ENCODE peak calls at places on chromosomes 5 and 9, in ten cellular contexts. One of them, this sample, is unnamed.

GRCh38 chr5:65651144-65651543 is 26.3 kb downstream of the SHLD3 start:
- DNase-seq in erythroblast: no peak
- DNase-seq in C1 segment of cervical spinal cord: no peak
- DNase-seq in GM04503: no peak
- DNase-seq in fibroblast of pulmonary artery: no peak
- DNase-seq in mucosa of gallbladder: no peak
- DNase-seq in stimulated activated CD4-positive, alpha-beta T cell treated with anti-CD3 and anti-CD28 coated beads, Interleukin-2, amount 100 ng/mL, for 24 hours: no peak
- DNase-seq in left ventricle myocardium inferior: no peak
- DNase-seq in NCI-H510A treated with DMSO at 0.1 percent for 48 hours: no peak
- DNase-seq in germinal center: no peak
- DNase-seq in this sample: no peak

GRCh38 chr9:136058801-136059302 is 36.2 kb downstream of the NACC2 start:
- DNase-seq in erythroblast: no peak
- DNase-seq in C1 segment of cervical spinal cord: no peak
- DNase-seq in GM04503: no peak
- DNase-seq in fibroblast of pulmonary artery: no peak
- DNase-seq in mucosa of gallbladder: no peak
- DNase-seq in stimulated activated CD4-positive, alpha-beta T cell treated with anti-CD3 and anti-CD28 coated beads, Interleukin-2, amount 100 ng/mL, for 24 hours: no peak
- DNase-seq in left ventricle myocardium inferior: no peak
- DNase-seq in NCI-H510A treated with DMSO at 0.1 percent for 48 hours: no peak
- DNase-seq in germinal center: no peak
- DNase-seq in this sample: no peak

GRCh38 chr5:80125962-80126480 is 90.9 kb downstream of the THBS4 start:
- DNase-seq in erythroblast: no peak
- DNase-seq in C1 segment of cervical spinal cord: no peak
- DNase-seq in GM04503: peak; percentile 68
- DNase-seq in fibroblast of pulmonary artery: peak; percentile 45
- DNase-seq in mucosa of gallbladder: no peak
- DNase-seq in stimulated activated CD4-positive, alpha-beta T cell treated with anti-CD3 and anti-CD28 coated beads, Interleukin-2, amount 100 ng/mL, for 24 hours: no peak
- DNase-seq in left ventricle myocardium inferior: no peak
- DNase-seq in NCI-H510A treated with DMSO at 0.1 percent for 48 hours: no peak
- DNase-seq in germinal center: no peak
- DNase-seq in this sample: no peak

GRCh38 chr5:141704782-141705297 is 22.8 kb upstream of the ARAP3 start:
- DNase-seq in erythroblast: no peak
- DNase-seq in C1 segment of cervical spinal cord: no peak
- DNase-seq in GM04503: no peak
- DNase-seq in fibroblast of pulmonary artery: no peak
- DNase-seq in mucosa of gallbladder: no peak
- DNase-seq in stimulated activated CD4-positive, alpha-beta T cell treated with anti-CD3 and anti-CD28 coated beads, Interleukin-2, amount 100 ng/mL, for 24 hours: no peak
- DNase-seq in left ventricle myocardium inferior: no peak
- DNase-seq in NCI-H510A treated with DMSO at 0.1 percent for 48 hours: no peak
- DNase-seq in germinal center: no peak
- DNase-seq in this sample: no peak

GRCh38 chr9:69564557-69564956 is 107.6 kb downstream of the APBA1 start:
- DNase-seq in erythroblast: no peak
- DNase-seq in C1 segment of cervical spinal cord: no peak
- DNase-seq in GM04503: no peak
- DNase-seq in fibroblast of pulmonary artery: no peak
- DNase-seq in mucosa of gallbladder: no peak
- DNase-seq in stimulated activated CD4-positive, alpha-beta T cell treated with anti-CD3 and anti-CD28 coated beads, Interleukin-2, amount 100 ng/mL, for 24 hours: no peak
- DNase-seq in left ventricle myocardium inferior: no peak
- DNase-seq in NCI-H510A treated with DMSO at 0.1 percent for 48 hours: no peak
- DNase-seq in germinal center: no peak
- DNase-seq in this sample: no peak

GRCh38 chr5:148666353-148666752 is 12.0 kb upstream of the HTR4 start:
- DNase-seq in erythroblast: no peak
- DNase-seq in C1 segment of cervical spinal cord: no peak
- DNase-seq in GM04503: no peak
- DNase-seq in fibroblast of pulmonary artery: peak; percentile 13
- DNase-seq in mucosa of gallbladder: no peak
- DNase-seq in stimulated activated CD4-positive, alpha-beta T cell treated with anti-CD3 and anti-CD28 coated beads, Interleukin-2, amount 100 ng/mL, for 24 hours: no peak
- DNase-seq in left ventricle myocardium inferior: no peak
- DNase-seq in NCI-H510A treated with DMSO at 0.1 percent for 48 hours: no peak
- DNase-seq in germinal center: no peak
- DNase-seq in this sample: peak; percentile 4

GRCh38 chr9:34413229-34413852 is 36.6 kb upstream of the MYORG start:
- DNase-seq in erythroblast: peak; percentile 45
- DNase-seq in C1 segment of cervical spinal cord: peak; percentile 13
- DNase-seq in GM04503: no peak
- DNase-seq in fibroblast of pulmonary artery: peak; percentile 70
- DNase-seq in mucosa of gallbladder: peak; percentile 31
- DNase-seq in stimulated activated CD4-positive, alpha-beta T cell treated with anti-CD3 and anti-CD28 coated beads, Interleukin-2, amount 100 ng/mL, for 24 hours: peak; percentile 44
- DNase-seq in left ventricle myocardium inferior: no peak
- DNase-seq in NCI-H510A treated with DMSO at 0.1 percent for 48 hours: no peak
- DNase-seq in germinal center: peak; percentile 45
- DNase-seq in this sample: peak; percentile 42

GRCh38 chr9:83362341-83362995 is 175.7 kb downstream of the FRMD3 start:
- DNase-seq in erythroblast: no peak
- DNase-seq in C1 segment of cervical spinal cord: no peak
- DNase-seq in GM04503: no peak
- DNase-seq in fibroblast of pulmonary artery: no peak
- DNase-seq in mucosa of gallbladder: no peak
- DNase-seq in stimulated activated CD4-positive, alpha-beta T cell treated with anti-CD3 and anti-CD28 coated beads, Interleukin-2, amount 100 ng/mL, for 24 hours: no peak
- DNase-seq in left ventricle myocardium inferior: no peak
- DNase-seq in NCI-H510A treated with DMSO at 0.1 percent for 48 hours: no peak
- DNase-seq in germinal center: no peak
- DNase-seq in this sample: no peak

GRCh38 chr5:94744906-94745305 is 126.4 kb downstream of the SLF1 start:
- DNase-seq in erythroblast: no peak
- DNase-seq in C1 segment of cervical spinal cord: no peak
- DNase-seq in GM04503: no peak
- DNase-seq in fibroblast of pulmonary artery: no peak
- DNase-seq in mucosa of gallbladder: no peak
- DNase-seq in stimulated activated CD4-positive, alpha-beta T cell treated with anti-CD3 and anti-CD28 coated beads, Interleukin-2, amount 100 ng/mL, for 24 hours: no peak
- DNase-seq in left ventricle myocardium inferior: no peak
- DNase-seq in NCI-H510A treated with DMSO at 0.1 percent for 48 hours: no peak
- DNase-seq in germinal center: peak; percentile 4
- DNase-seq in this sample: no peak

GRCh38 chr5:7094626-7095025 is 301.3 kb upstream of the ADCY2 start:
- DNase-seq in erythroblast: no peak
- DNase-seq in C1 segment of cervical spinal cord: no peak
- DNase-seq in GM04503: no peak
- DNase-seq in fibroblast of pulmonary artery: no peak
- DNase-seq in mucosa of gallbladder: no peak
- DNase-seq in stimulated activated CD4-positive, alpha-beta T cell treated with anti-CD3 and anti-CD28 coated beads, Interleukin-2, amount 100 ng/mL, for 24 hours: no peak
- DNase-seq in left ventricle myocardium inferior: no peak
- DNase-seq in NCI-H510A treated with DMSO at 0.1 percent for 48 hours: no peak
- DNase-seq in germinal center: no peak
- DNase-seq in this sample: no peak

GRCh38 chr5:176596069-176596656 is 13.8 kb downstream of the GPRIN1 start:
- DNase-seq in erythroblast: no peak
- DNase-seq in C1 segment of cervical spinal cord: no peak
- DNase-seq in GM04503: no peak
- DNase-seq in fibroblast of pulmonary artery: no peak
- DNase-seq in mucosa of gallbladder: no peak
- DNase-seq in stimulated activated CD4-positive, alpha-beta T cell treated with anti-CD3 and anti-CD28 coated beads, Interleukin-2, amount 100 ng/mL, for 24 hours: no peak
- DNase-seq in left ventricle myocardium inferior: no peak
- DNase-seq in NCI-H510A treated with DMSO at 0.1 percent for 48 hours: no peak
- DNase-seq in germinal center: no peak
- DNase-seq in this sample: no peak

GRCh38 chr5:173626501-173626812 is 10.0 kb upstream of the BOD1 start:
- DNase-seq in erythroblast: no peak
- DNase-seq in C1 segment of cervical spinal cord: peak; percentile 58
- DNase-seq in GM04503: no peak
- DNase-seq in fibroblast of pulmonary artery: no peak
- DNase-seq in mucosa of gallbladder: no peak
- DNase-seq in stimulated activated CD4-positive, alpha-beta T cell treated with anti-CD3 and anti-CD28 coated beads, Interleukin-2, amount 100 ng/mL, for 24 hours: no peak
- DNase-seq in left ventricle myocardium inferior: no peak
- DNase-seq in NCI-H510A treated with DMSO at 0.1 percent for 48 hours: no peak
- DNase-seq in germinal center: no peak
- DNase-seq in this sample: no peak

GRCh38 chr9:18896531-18897179 is 136.4 kb downstream of the SAXO1 start:
- DNase-seq in erythroblast: no peak
- DNase-seq in C1 segment of cervical spinal cord: no peak
- DNase-seq in GM04503: no peak
- DNase-seq in fibroblast of pulmonary artery: no peak
- DNase-seq in mucosa of gallbladder: no peak
- DNase-seq in stimulated activated CD4-positive, alpha-beta T cell treated with anti-CD3 and anti-CD28 coated beads, Interleukin-2, amount 100 ng/mL, for 24 hours: no peak
- DNase-seq in left ventricle myocardium inferior: no peak
- DNase-seq in NCI-H510A treated with DMSO at 0.1 percent for 48 hours: no peak
- DNase-seq in germinal center: no peak
- DNase-seq in this sample: no peak

GRCh38 chr5:34735436-34736426 is 79.6 kb downstream of the RAI14 start:
- DNase-seq in erythroblast: no peak
- DNase-seq in C1 segment of cervical spinal cord: no peak
- DNase-seq in GM04503: peak; percentile 54
- DNase-seq in fibroblast of pulmonary artery: peak; percentile 82
- DNase-seq in mucosa of gallbladder: no peak
- DNase-seq in stimulated activated CD4-positive, alpha-beta T cell treated with anti-CD3 and anti-CD28 coated beads, Interleukin-2, amount 100 ng/mL, for 24 hours: no peak
- DNase-seq in left ventricle myocardium inferior: no peak
- DNase-seq in NCI-H510A treated with DMSO at 0.1 percent for 48 hours: no peak
- DNase-seq in germinal center: no peak
- DNase-seq in this sample: no peak

GRCh38 chr5:145991044-145991575 is 54.7 kb downstream of the SH3RF2 start:
- DNase-seq in erythroblast: no peak
- DNase-seq in C1 segment of cervical spinal cord: no peak
- DNase-seq in GM04503: no peak
- DNase-seq in fibroblast of pulmonary artery: peak; percentile 56
- DNase-seq in mucosa of gallbladder: no peak
- DNase-seq in stimulated activated CD4-positive, alpha-beta T cell treated with anti-CD3 and anti-CD28 coated beads, Interleukin-2, amount 100 ng/mL, for 24 hours: no peak
- DNase-seq in left ventricle myocardium inferior: no peak
- DNase-seq in NCI-H510A treated with DMSO at 0.1 percent for 48 hours: no peak
- DNase-seq in germinal center: no peak
- DNase-seq in this sample: no peak

GRCh38 chr9:92576175-92576574 is 40.4 kb upstream of the ECM2 start:
- DNase-seq in erythroblast: no peak
- DNase-seq in C1 segment of cervical spinal cord: no peak
- DNase-seq in GM04503: no peak
- DNase-seq in fibroblast of pulmonary artery: no peak
- DNase-seq in mucosa of gallbladder: no peak
- DNase-seq in stimulated activated CD4-positive, alpha-beta T cell treated with anti-CD3 and anti-CD28 coated beads, Interleukin-2, amount 100 ng/mL, for 24 hours: no peak
- DNase-seq in left ventricle myocardium inferior: no peak
- DNase-seq in NCI-H510A treated with DMSO at 0.1 percent for 48 hours: no peak
- DNase-seq in germinal center: no peak
- DNase-seq in this sample: no peak

GRCh38 chr5:177538876-177539275 is 15.5 kb downstream of the FAM193B start:
- DNase-seq in erythroblast: no peak
- DNase-seq in C1 segment of cervical spinal cord: no peak
- DNase-seq in GM04503: no peak
- DNase-seq in fibroblast of pulmonary artery: no peak
- DNase-seq in mucosa of gallbladder: no peak
- DNase-seq in stimulated activated CD4-positive, alpha-beta T cell treated with anti-CD3 and anti-CD28 coated beads, Interleukin-2, amount 100 ng/mL, for 24 hours: no peak
- DNase-seq in left ventricle myocardium inferior: no peak
- DNase-seq in NCI-H510A treated with DMSO at 0.1 percent for 48 hours: no peak
- DNase-seq in germinal center: no peak
- DNase-seq in this sample: no peak

GRCh38 chr5:80797428-80798024 is 142.7 kb upstream of the DHFR start:
- DNase-seq in erythroblast: no peak
- DNase-seq in C1 segment of cervical spinal cord: no peak
- DNase-seq in GM04503: no peak
- DNase-seq in fibroblast of pulmonary artery: no peak
- DNase-seq in mucosa of gallbladder: no peak
- DNase-seq in stimulated activated CD4-positive, alpha-beta T cell treated with anti-CD3 and anti-CD28 coated beads, Interleukin-2, amount 100 ng/mL, for 24 hours: no peak
- DNase-seq in left ventricle myocardium inferior: no peak
- DNase-seq in NCI-H510A treated with DMSO at 0.1 percent for 48 hours: no peak
- DNase-seq in germinal center: no peak
- DNase-seq in this sample: no peak

GRCh38 chr9:16687678-16688369 is 182.6 kb downstream of the BNC2 start:
- DNase-seq in erythroblast: no peak
- DNase-seq in C1 segment of cervical spinal cord: no peak
- DNase-seq in GM04503: no peak
- DNase-seq in fibroblast of pulmonary artery: no peak
- DNase-seq in mucosa of gallbladder: no peak
- DNase-seq in stimulated activated CD4-positive, alpha-beta T cell treated with anti-CD3 and anti-CD28 coated beads, Interleukin-2, amount 100 ng/mL, for 24 hours: no peak
- DNase-seq in left ventricle myocardium inferior: no peak
- DNase-seq in NCI-H510A treated with DMSO at 0.1 percent for 48 hours: no peak
- DNase-seq in germinal center: no peak
- DNase-seq in this sample: peak; percentile 52

GRCh38 chr9:16575142-16575877 is 295.2 kb downstream of the BNC2 start:
- DNase-seq in erythroblast: no peak
- DNase-seq in C1 segment of cervical spinal cord: no peak
- DNase-seq in GM04503: no peak
- DNase-seq in fibroblast of pulmonary artery: peak; percentile 25
- DNase-seq in mucosa of gallbladder: no peak
- DNase-seq in stimulated activated CD4-positive, alpha-beta T cell treated with anti-CD3 and anti-CD28 coated beads, Interleukin-2, amount 100 ng/mL, for 24 hours: no peak
- DNase-seq in left ventricle myocardium inferior: no peak
- DNase-seq in NCI-H510A treated with DMSO at 0.1 percent for 48 hours: no peak
- DNase-seq in germinal center: no peak
- DNase-seq in this sample: peak; percentile 17

GRCh38 chr9:96317335-96317980 is 15.5 kb upstream of the HSD17B3 start:
- DNase-seq in erythroblast: peak; percentile 53
- DNase-seq in C1 segment of cervical spinal cord: no peak
- DNase-seq in GM04503: no peak
- DNase-seq in fibroblast of pulmonary artery: peak; percentile 78
- DNase-seq in mucosa of gallbladder: peak; percentile 54
- DNase-seq in stimulated activated CD4-positive, alpha-beta T cell treated with anti-CD3 and anti-CD28 coated beads, Interleukin-2, amount 100 ng/mL, for 24 hours: peak; percentile 66
- DNase-seq in left ventricle myocardium inferior: peak; percentile 64
- DNase-seq in NCI-H510A treated with DMSO at 0.1 percent for 48 hours: peak; percentile 28
- DNase-seq in germinal center: peak; percentile 48
- DNase-seq in this sample: peak; percentile 57

GRCh38 chr5:180043381-180043780 is 28.2 kb downstream of the RNF130 start:
- DNase-seq in erythroblast: peak; percentile 39
- DNase-seq in C1 segment of cervical spinal cord: no peak
- DNase-seq in GM04503: no peak
- DNase-seq in fibroblast of pulmonary artery: no peak
- DNase-seq in mucosa of gallbladder: no peak
- DNase-seq in stimulated activated CD4-positive, alpha-beta T cell treated with anti-CD3 and anti-CD28 coated beads, Interleukin-2, amount 100 ng/mL, for 24 hours: no peak
- DNase-seq in left ventricle myocardium inferior: no peak
- DNase-seq in NCI-H510A treated with DMSO at 0.1 percent for 48 hours: no peak
- DNase-seq in germinal center: no peak
- DNase-seq in this sample: no peak

GRCh38 chr9:72203205-72203803 is 54.1 kb downstream of the GDA start:
- DNase-seq in erythroblast: peak; percentile 5
- DNase-seq in C1 segment of cervical spinal cord: no peak
- DNase-seq in GM04503: no peak
- DNase-seq in fibroblast of pulmonary artery: peak; percentile 41
- DNase-seq in mucosa of gallbladder: peak; percentile 34
- DNase-seq in stimulated activated CD4-positive, alpha-beta T cell treated with anti-CD3 and anti-CD28 coated beads, Interleukin-2, amount 100 ng/mL, for 24 hours: no peak
- DNase-seq in left ventricle myocardium inferior: no peak
- DNase-seq in NCI-H510A treated with DMSO at 0.1 percent for 48 hours: peak; percentile 55
- DNase-seq in germinal center: peak; percentile 14
- DNase-seq in this sample: peak; percentile 24

GRCh38 chr5:142420521-142420920 is 95.7 kb upstream of the SPRY4 start:
- DNase-seq in erythroblast: no peak
- DNase-seq in C1 segment of cervical spinal cord: no peak
- DNase-seq in GM04503: no peak
- DNase-seq in fibroblast of pulmonary artery: no peak
- DNase-seq in mucosa of gallbladder: no peak
- DNase-seq in stimulated activated CD4-positive, alpha-beta T cell treated with anti-CD3 and anti-CD28 coated beads, Interleukin-2, amount 100 ng/mL, for 24 hours: no peak
- DNase-seq in left ventricle myocardium inferior: no peak
- DNase-seq in NCI-H510A treated with DMSO at 0.1 percent for 48 hours: no peak
- DNase-seq in germinal center: no peak
- DNase-seq in this sample: no peak

GRCh38 chr5:168339151-168340140 is 48.0 kb downstream of the WWC1 start:
- DNase-seq in erythroblast: no peak
- DNase-seq in C1 segment of cervical spinal cord: no peak
- DNase-seq in GM04503: no peak
- DNase-seq in fibroblast of pulmonary artery: no peak
- DNase-seq in mucosa of gallbladder: no peak
- DNase-seq in stimulated activated CD4-positive, alpha-beta T cell treated with anti-CD3 and anti-CD28 coated beads, Interleukin-2, amount 100 ng/mL, for 24 hours: no peak
- DNase-seq in left ventricle myocardium inferior: no peak
- DNase-seq in NCI-H510A treated with DMSO at 0.1 percent for 48 hours: no peak
- DNase-seq in germinal center: no peak
- DNase-seq in this sample: no peak

GRCh38 chr9:101176384-101176783 is 147.9 kb downstream of the PLPPR1 start:
- DNase-seq in erythroblast: peak; percentile 7
- DNase-seq in C1 segment of cervical spinal cord: no peak
- DNase-seq in GM04503: no peak
- DNase-seq in fibroblast of pulmonary artery: no peak
- DNase-seq in mucosa of gallbladder: no peak
- DNase-seq in stimulated activated CD4-positive, alpha-beta T cell treated with anti-CD3 and anti-CD28 coated beads, Interleukin-2, amount 100 ng/mL, for 24 hours: no peak
- DNase-seq in left ventricle myocardium inferior: no peak
- DNase-seq in NCI-H510A treated with DMSO at 0.1 percent for 48 hours: no peak
- DNase-seq in germinal center: no peak
- DNase-seq in this sample: no peak

GRCh38 chr5:66710557-66710956 is 114.4 kb downstream of the MAST4 start:
- DNase-seq in erythroblast: no peak
- DNase-seq in C1 segment of cervical spinal cord: no peak
- DNase-seq in GM04503: no peak
- DNase-seq in fibroblast of pulmonary artery: peak; percentile 80
- DNase-seq in mucosa of gallbladder: no peak
- DNase-seq in stimulated activated CD4-positive, alpha-beta T cell treated with anti-CD3 and anti-CD28 coated beads, Interleukin-2, amount 100 ng/mL, for 24 hours: no peak
- DNase-seq in left ventricle myocardium inferior: no peak
- DNase-seq in NCI-H510A treated with DMSO at 0.1 percent for 48 hours: no peak
- DNase-seq in germinal center: no peak
- DNase-seq in this sample: no peak

GRCh38 chr9:20015427-20015931 is 226.6 kb upstream of the SLC24A2 start:
- DNase-seq in erythroblast: no peak
- DNase-seq in C1 segment of cervical spinal cord: no peak
- DNase-seq in GM04503: no peak
- DNase-seq in fibroblast of pulmonary artery: no peak
- DNase-seq in mucosa of gallbladder: no peak
- DNase-seq in stimulated activated CD4-positive, alpha-beta T cell treated with anti-CD3 and anti-CD28 coated beads, Interleukin-2, amount 100 ng/mL, for 24 hours: no peak
- DNase-seq in left ventricle myocardium inferior: no peak
- DNase-seq in NCI-H510A treated with DMSO at 0.1 percent for 48 hours: peak; percentile 2
- DNase-seq in germinal center: no peak
- DNase-seq in this sample: peak; percentile 28